ENCODE peak calls at places on chromosomes 4 and X, in six cellular contexts. B is ovary, P is body of pancreas, R is lower lobe of right lung, Y is aorta, V is breast epithelium. H is an unnamed sample.

GRCh38 chr4:131296192-131296591 is 1852.9 kb upstream of the PCDH10 start:
- DNase-seq in Y (no peak), B (no peak), R (no peak), P (no peak), V (no peak), H (no peak)

GRCh38 chr4:135804785-135805184 is 1603.2 kb upstream of the PABPC4L start:
- DNase-seq in P (no peak), V (no peak), Y (no peak), R (no peak), B (no peak), H (no peak)

GRCh38 chrX:9605484-9605883 is 140.6 kb downstream of the TBL1X start:
- DNase-seq in P (no peak), V (no peak), Y (no peak), B (no peak), R (no peak), H (no peak)

GRCh38 chrX:71619193-71619592 is 882 bp upstream of the CXCR3 start:
- DNase-seq in B (no peak), R (no peak), P (no peak), V (no peak), Y (no peak), H (no peak)

GRCh38 chr4:183099537-183100297 is 660 bp downstream of the WWC2 start:
- DNase-seq in B (peak; percentile 68), P (peak; percentile 57), V (no peak), R (peak; percentile 67), Y (peak; percentile 54), H (peak; percentile 58)

GRCh38 chr4:163167333-163167626 is 590 bp upstream of the NAF1 start:
- DNase-seq in V (no peak), P (no peak), R (no peak), B (no peak), Y (no peak), H (no peak)

GRCh38 chr4:20432098-20432497 is 180.4 kb downstream of the SLIT2 start:
- DNase-seq in B (no peak), R (no peak), V (no peak), P (no peak), Y (no peak), H (no peak)

GRCh38 chr4:75172551-75172950 is 239.6 kb downstream of the PARM1 start:
- DNase-seq in V (no peak), R (no peak), Y (no peak), B (no peak), P (no peak), H (no peak)

GRCh38 chr4:165726831-165727230 is 146.2 kb upstream of the TLL1 start:
- DNase-seq in V (no peak), R (no peak), Y (no peak), P (no peak), B (no peak), H (no peak)

GRCh38 chr4:3168029-3168428 is 80.9 kb upstream of the MSANTD1 start:
- DNase-seq in Y (no peak), P (no peak), B (no peak), V (no peak), R (no peak), H (no peak)

GRCh38 chr4:3209551-3210325 is 39.2 kb upstream of the MSANTD1 start:
- DNase-seq in V (peak; percentile 37), B (no peak), R (no peak), Y (no peak), P (no peak), H (no peak)

GRCh38 chr4:123616970-123617392 is 220.4 kb downstream of the SPRY1 start:
- DNase-seq in R (peak; percentile 77), B (no peak), P (peak; percentile 15), V (no peak), Y (peak; percentile 84), H (peak; percentile 48)

GRCh38 chrX:2252331-2253065 is 248.3 kb downstream of the DHRSX start:
- DNase-seq in P (no peak), V (no peak), R (no peak), B (no peak), Y (no peak), H (no peak)

GRCh38 chrX:133297284-133297683 is 79.1 kb upstream of the TFDP3 start:
- DNase-seq in R (no peak), P (no peak), V (no peak), B (no peak), Y (no peak), H (no peak)

GRCh38 chrX:28188526-28188925 is 207.3 kb upstream of the DCAF8L1 start:
- DNase-seq in B (no peak), Y (no peak), V (no peak), R (no peak), P (no peak), H (no peak)

GRCh38 chr4:185734214-185734613 is 77.8 kb downstream of the SORBS2 start:
- DNase-seq in V (no peak), Y (no peak), R (no peak), B (no peak), P (no peak), H (no peak)

GRCh38 chr4:159317203-159317602 is 214.3 kb downstream of the RAPGEF2 start:
- DNase-seq in P (no peak), V (no peak), R (no peak), Y (no peak), B (no peak), H (no peak)

GRCh38 chr4:152849350-152849749 is 69.6 kb downstream of the ARFIP1 start:
- DNase-seq in Y (no peak), P (no peak), B (no peak), R (no peak), V (no peak), H (no peak)

GRCh38 chr4:57053508-57053907 is 56.7 kb downstream of the IGFBP7 start:
- DNase-seq in B (no peak), R (no peak), P (peak; percentile 30), Y (peak; percentile 54), V (no peak), H (no peak)

GRCh38 chr4:142516686-142517145 is 329.4 kb downstream of the INPP4B start:
- DNase-seq in Y (no peak), B (no peak), R (no peak), P (no peak), V (no peak), H (no peak)

GRCh38 chr4:181475781-181476180 is 767.4 kb upstream of the TENM3 start:
- DNase-seq in B (no peak), V (no peak), R (no peak), P (no peak), Y (no peak), H (peak; percentile 63)

GRCh38 chrX:129931411-129932136 is 25.6 kb downstream of the UTP14A start:
- DNase-seq in Y (peak; percentile 95), P (peak; percentile 90), B (peak; percentile 88), R (peak; percentile 95), V (peak; percentile 88), H (peak; percentile 93)

GRCh38 chr4:149836546-149836945 is 20.9 kb upstream of the IQCM start:
- DNase-seq in B (no peak), R (no peak), P (no peak), Y (no peak), V (no peak), H (no peak)

GRCh38 chr4:120043828-120044227 is 22.8 kb downstream of the MAD2L1 start:
- DNase-seq in P (no peak), V (no peak), B (no peak), Y (no peak), R (no peak), H (no peak)

GRCh38 chrX:44914532-44915198 is 41.7 kb downstream of the KDM6A start:
- DNase-seq in V (no peak), R (no peak), Y (no peak), P (no peak), B (no peak), H (no peak)

DNA sequence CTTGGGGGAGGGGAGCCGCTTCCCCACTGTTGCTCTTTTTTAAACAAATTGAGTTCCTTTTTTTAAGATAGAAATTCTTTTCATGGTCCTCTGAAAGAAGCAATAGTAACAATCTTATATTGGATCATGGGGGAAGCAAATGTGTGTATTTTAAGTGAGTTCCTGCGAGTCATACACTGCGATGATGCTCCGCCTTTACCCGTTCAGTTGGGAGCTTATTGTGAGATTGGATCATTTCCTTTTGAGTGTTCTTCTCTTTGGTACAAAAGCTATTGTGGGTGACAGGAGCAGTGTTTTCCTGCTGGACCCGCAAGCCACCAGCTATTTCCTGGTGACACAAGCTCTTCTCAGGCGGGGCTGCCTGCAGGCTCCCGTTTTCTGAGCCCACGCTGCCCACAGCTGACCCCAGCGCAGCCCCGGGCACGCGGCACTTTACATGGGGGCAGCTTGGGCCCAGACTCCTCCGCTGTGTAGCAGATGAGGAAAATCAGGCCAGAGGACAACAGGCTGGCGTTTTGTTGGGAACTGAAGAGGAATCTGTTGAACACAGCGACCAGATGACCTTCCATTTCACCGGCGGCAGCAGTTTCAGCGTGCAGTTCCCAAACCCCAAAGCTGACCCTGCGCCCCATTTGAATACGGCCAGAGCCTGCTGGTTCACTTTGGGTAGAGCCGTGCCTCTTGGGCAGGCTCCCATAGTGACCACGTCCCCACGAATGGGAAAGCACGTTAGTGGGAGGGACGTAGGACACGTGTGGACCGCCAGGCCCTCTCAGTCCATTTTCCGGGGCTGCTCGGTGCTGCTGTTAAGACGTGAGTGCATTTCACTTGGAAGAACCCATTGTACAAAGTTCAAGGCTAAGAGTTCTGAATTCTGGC is 12.2 kb downstream of the TADA2B start:
- DNase-seq in B (no peak), Y (peak; percentile 35), P (no peak), V (no peak), R (no peak), H (no peak)
- H3K4me3 ChIP-seq in B (no peak overlapping the region), Y (no peak overlapping the region), P (no peak overlapping the region), V (no peak overlapping the region), R (no peak overlapping the region), H (no peak overlapping the region)

GRCh38 chr4:90317785-90318184 is 190.6 kb downstream of the CCSER1 start:
- DNase-seq in V (no peak), R (no peak), B (no peak), Y (no peak), P (no peak), H (no peak)

DNA sequence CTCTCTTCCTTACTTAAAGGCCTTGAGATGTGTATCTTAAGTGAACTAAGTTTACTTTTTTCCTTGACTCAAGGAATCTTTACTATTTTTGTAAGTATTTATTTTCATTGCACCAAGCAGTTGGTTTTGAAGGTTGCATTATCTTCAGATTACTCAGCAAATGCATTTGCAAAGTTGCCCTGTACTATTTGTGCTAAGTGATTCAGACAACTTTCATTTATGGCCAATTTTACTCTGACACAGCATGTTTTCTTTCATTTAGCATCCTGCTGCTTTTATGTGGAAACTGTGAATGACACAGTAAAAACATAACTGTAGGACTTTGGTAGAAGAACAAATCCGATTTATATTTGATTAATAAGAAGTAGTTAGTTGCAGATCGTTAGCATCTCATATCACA is 191.0 kb downstream of the CCSER1 start:
- DNase-seq in P (no peak), R (no peak), Y (no peak), V (no peak), B (no peak), H (no peak)
- H3K27ac ChIP-seq in P (no peak overlapping the region), R (no peak overlapping the region), Y (no peak overlapping the region), V (no peak overlapping the region), B (no peak overlapping the region), H (no peak overlapping the region)

DNA sequence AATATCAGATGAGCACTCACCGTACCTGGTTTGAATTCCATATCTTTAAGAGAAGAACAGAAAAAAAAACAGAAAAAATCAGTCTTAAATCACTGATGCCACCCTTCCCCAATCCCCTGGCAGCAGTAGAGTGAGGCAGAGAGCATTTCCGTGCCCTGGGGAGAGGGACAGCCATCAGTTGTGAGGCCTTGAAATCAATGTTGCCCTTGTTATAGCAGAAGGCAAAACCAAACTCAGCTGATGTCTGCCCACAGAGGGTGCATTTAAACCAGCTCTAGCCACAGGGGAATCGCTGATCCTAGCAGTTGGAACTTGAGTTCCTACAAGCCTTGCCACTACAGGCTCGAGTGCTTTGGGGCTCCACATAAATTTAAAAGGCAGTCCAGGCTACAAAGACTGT is 338.5 kb upstream of the FMR1 start:
- DNase-seq in B (no peak), P (no peak), Y (no peak), V (no peak), R (no peak), H (no peak)
- H3K4me3 ChIP-seq in B (no peak overlapping the region), P (no peak overlapping the region), Y (no peak overlapping the region), V (no peak overlapping the region), R (no peak overlapping the region), H (no peak overlapping the region)

GRCh38 chr4:74112399-74113090 is 13.6 kb upstream of the CXCL2 start:
- DNase-seq in P (no peak), V (no peak), Y (no peak), R (no peak), B (no peak), H (no peak)
- H3K27ac ChIP-seq in P (peak overlapping the region; percentile 47), V (peak overlapping the region; percentile 92), Y (no peak overlapping the region), R (peak overlapping the region; percentile 76), B (no peak overlapping the region), H (no peak overlapping the region)

H was measured in testis.